ENCODE peak calls at places on chromosomes 4 and X, in six cellular contexts. S is lower lobe of right lung, H is DND-41, G is nephron progenitor cell, C is astrocyte of the spinal cord, I is brain microvascular endothelial cell. R is an unnamed sample.

GRCh38 chrX:23742174-23742692 is 843 bp downstream of the ACOT9 start:
- DNase-seq in S (no peak), H (no peak), C (peak), G (peak), I (peak), R (peak)

GRCh38 chr4:137283737-137284136 is 248.6 kb downstream of the PCDH18 start:
- DNase-seq in I (no peak), C (peak), H (no peak), G (no peak), S (no peak), R (peak)

GRCh38 chr4:81021526-81021944 is 9.0 kb upstream of the BMP3 start:
- DNase-seq in S (no peak), C (no peak), I (no peak), G (no peak), H (no peak), R (no peak)

GRCh38 chr4:93649828-93650227 is 178.7 kb upstream of the ATOH1 start:
- DNase-seq in G (no peak), I (no peak), C (no peak), H (no peak), S (no peak), R (no peak)

GRCh38 chr4:83860200-83860599 is 324.3 kb downstream of the GPAT3 start:
- DNase-seq in I (no peak), C (no peak), H (no peak), G (no peak), S (no peak), R (no peak)

GRCh38 chrX:17944833-17945497 is 83.9 kb upstream of the RAI2 start:
- DNase-seq in I (no peak), S (no peak), C (no peak), G (peak), H (peak), R (peak)

GRCh38 chr4:87109945-87110344 is 110.5 kb downstream of the KLHL8 start:
- DNase-seq in G (no peak), I (no peak), S (no peak), H (no peak), C (no peak), R (no peak)

GRCh38 chr4:8345053-8345945 is 75.7 kb downstream of the HTRA3 start:
- DNase-seq in I (no peak), S (no peak), G (no peak), H (no peak), C (no peak), R (no peak)

GRCh38 chr4:172169871-172170270 is 356.7 kb downstream of the GALNTL6 start:
- DNase-seq in H (no peak), C (no peak), S (no peak), I (no peak), G (no peak), R (no peak)

GRCh38 chr4:185112104-185112503 is 31.0 kb upstream of the SLC25A4 start:
- DNase-seq in G (no peak), S (no peak), I (peak), C (peak), H (no peak), R (peak)

GRCh38 chr4:125639182-125639621 is 324.4 kb downstream of the FAT4 start:
- DNase-seq in C (peak), S (no peak), I (no peak), G (peak), H (no peak), R (peak)

GRCh38 chrX:12811658-12812057 is 20.4 kb downstream of the PRPS2 start:
- DNase-seq in S (no peak), H (peak), G (no peak), I (no peak), C (no peak), R (no peak)

GRCh38 chr4:3863841-3864734 is 97.9 kb downstream of the ADRA2C start:
- DNase-seq in H (no peak), G (no peak), C (no peak), S (peak), I (no peak), R (no peak)

GRCh38 chr4:138225477-138225876 is 16.7 kb downstream of the SLC7A11 start:
- DNase-seq in I (no peak), G (no peak), S (no peak), C (no peak), H (no peak), R (no peak)

GRCh38 chr4:7894677-7895181 is 44.9 kb downstream of the AFAP1 start:
- DNase-seq in H (no peak), C (no peak), G (no peak), I (no peak), S (no peak), R (no peak)

GRCh38 chr4:168731006-168731636 is 234.3 kb downstream of the PALLD start:
- DNase-seq in S (no peak), G (no peak), I (peak), H (no peak), C (no peak), R (no peak)

GRCh38 chr4:64146030-64146429 is 263.2 kb downstream of the TECRL start:
- DNase-seq in H (no peak), I (no peak), G (no peak), S (no peak), C (no peak), R (no peak)

GRCh38 chr4:188841523-188841922 is 702.3 kb downstream of the TRIML1 start:
- DNase-seq in H (no peak), I (no peak), S (no peak), C (no peak), G (no peak), R (no peak)

GRCh38 chr4:141132689-141133145 is 552 bp downstream of the RNF150 start:
- DNase-seq in G (peak), I (peak), C (peak), S (no peak), H (no peak), R (peak)

GRCh38 chr4:38730493-38730829 is 52.3 kb downstream of the TLR10 start:
- DNase-seq in S (no peak), I (no peak), C (no peak), H (no peak), G (no peak), R (no peak)

GRCh38 chrX:154040307-154040756 is 20.6 kb upstream of the IRAK1 start:
- DNase-seq in I (peak), H (no peak), S (no peak), G (no peak), C (peak), R (peak)

GRCh38 chrX:66632473-66632872 is 6.4 kb downstream of the EDA2R start:
- DNase-seq in I (no peak), H (no peak), S (no peak), G (no peak), C (no peak), R (no peak)

GRCh38 chr4:38677466-38677865 is 13.5 kb downstream of the KLF3 start:
- DNase-seq in G (no peak), S (no peak), C (no peak), I (no peak), H (no peak), R (no peak)

GRCh38 chr4:102342404-102343074 is 2.7 kb downstream of the SLC39A8 start:
- DNase-seq in I (no peak), S (no peak), H (no peak), G (no peak), C (no peak), R (no peak)

GRCh38 chr4:7379161-7379560 is 55.6 kb downstream of the PSAPL1 start:
- DNase-seq in S (no peak), H (no peak), C (no peak), G (no peak), I (no peak), R (no peak)

GRCh38 chr4:10619220-10619619 is 65.3 kb downstream of the CLNK start:
- DNase-seq in C (peak), H (no peak), S (no peak), I (peak), G (no peak), R (peak)

GRCh38 chrX:21770631-21771321 is 12.9 kb upstream of the SMPX start:
- DNase-seq in H (no peak), S (no peak), I (no peak), C (no peak), G (no peak), R (peak)

GRCh38 chr4:7358100-7358735 is 76.5 kb downstream of the PSAPL1 start:
- DNase-seq in G (no peak), H (no peak), S (no peak), C (peak), I (peak), R (peak)

GRCh38 chr4:184267673-184268573 is 50.2 kb upstream of the ENPP6 start:
- DNase-seq in I (peak), C (peak), S (peak), G (no peak), H (peak), R (peak)

GRCh38 chr4:112423591-112423990 is 92.4 kb downstream of the NEUROG2 start:
- DNase-seq in G (no peak), C (peak), H (no peak), S (no peak), I (no peak), R (no peak)

GRCh38 chrX:126719208-126719607 is 100.3 kb upstream of the PRR32 start:
- DNase-seq in I (no peak), S (no peak), C (no peak), G (no peak), H (no peak), R (no peak)

GRCh38 chr4:174307694-174308093 is 24.0 kb downstream of the CEP44 start:
- DNase-seq in H (no peak), G (no peak), S (no peak), I (no peak), C (no peak), R (no peak)

GRCh38 chr4:67736262-67736661 is 17.9 kb downstream of the GNRHR start:
- DNase-seq in G (no peak), I (no peak), H (no peak), C (no peak), S (no peak), R (no peak)

GRCh38 chr4:177512646-177513045 is 70.4 kb upstream of the AGA start:
- DNase-seq in G (no peak), C (no peak), H (no peak), I (no peak), S (no peak), R (no peak)

GRCh38 chrX:2188840-2189239 is 311.9 kb downstream of the DHRSX start:
- DNase-seq in C (no peak), G (no peak), S (no peak), I (no peak), H (no peak), R (no peak)

GRCh38 chrX:150961631-150962030 is 21.5 kb upstream of the HMGB3 start:
- DNase-seq in I (no peak), G (no peak), H (no peak), C (no peak), S (no peak), R (no peak)

GRCh38 chr4:1596393-1596792 is 87.7 kb downstream of the FAM53A start:
- DNase-seq in I (no peak), H (no peak), S (peak), G (no peak), C (no peak), R (no peak)
- TF ChIP-seq CTCF in I (peak), H (peak), S (no peak), G (no peak), C (no peak), R (no peak)

GRCh38 chrX:129427267-129427666 is 96.0 kb downstream of the SMARCA1 start:
- DNase-seq in G (no peak), I (no peak), C (no peak), H (no peak), S (no peak), R (no peak)
- TF ChIP-seq CTCF in G (no peak), I (no peak), C (no peak), H (no peak), S (no peak), R (no peak)

GRCh38 chrX:35382966-35383365 is 415.2 kb upstream of the MAGEB16 start:
- DNase-seq in C (no peak), H (no peak), I (no peak), S (no peak), G (no peak), R (no peak)

DNA sequence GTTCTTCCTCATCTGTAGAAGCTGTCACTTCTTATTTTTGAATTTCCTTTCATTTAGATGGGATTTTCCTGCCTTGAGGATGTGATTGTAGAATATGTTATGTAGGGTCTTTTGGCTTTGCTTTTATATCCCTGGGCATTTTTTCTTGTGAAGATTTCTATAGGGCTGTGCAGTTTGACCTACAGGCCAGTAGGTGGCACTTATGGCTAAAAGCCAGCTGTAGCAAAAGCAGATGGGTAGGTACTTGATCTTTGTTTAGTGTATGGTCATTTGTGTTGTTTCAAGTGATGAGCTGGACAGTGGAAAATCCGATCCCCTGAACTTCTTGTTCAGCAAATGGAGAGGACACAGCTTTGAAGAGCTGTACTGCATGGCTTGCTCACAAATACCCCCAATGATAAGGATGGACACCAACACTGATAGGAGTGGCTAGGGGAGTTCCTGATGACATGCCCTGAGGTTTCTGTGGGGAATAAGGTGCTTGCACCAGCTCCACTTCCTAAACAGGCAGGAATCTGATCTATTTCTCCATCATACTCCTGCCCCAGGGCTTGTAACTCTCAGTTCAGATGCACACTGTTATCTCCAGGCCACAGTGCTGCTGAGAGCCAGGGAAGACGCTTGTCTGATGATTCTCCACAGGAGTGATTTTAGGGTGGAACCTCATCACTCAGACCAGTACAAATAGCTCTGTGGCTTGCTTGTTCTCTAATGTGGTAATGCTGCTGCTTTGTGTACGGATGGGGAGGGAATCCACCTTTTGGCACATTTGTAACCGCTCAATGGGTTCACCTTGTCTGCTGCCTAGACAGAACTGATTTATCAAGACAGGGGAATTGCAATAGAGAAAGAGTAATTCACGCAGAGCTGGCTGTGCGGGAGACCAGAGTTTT is 417.1 kb upstream of the MAGEB16 start:
- DNase-seq in H (no peak), C (peak), S (no peak), I (no peak), G (no peak), R (peak)
- TF ChIP-seq CTCF in H (peak), C (peak), S (peak), I (peak), G (peak), R (peak)

GRCh38 chr4:155796031-155796430 is 37.2 kb downstream of the GUCY1B1 start:
- DNase-seq in C (peak), S (no peak), G (no peak), H (no peak), I (peak), R (peak)
- TF ChIP-seq CTCF in C (peak), S (peak), G (peak), H (peak), I (peak), R (peak)

GRCh38 chr4:25857403-25857802 is 5.4 kb downstream of the SEL1L3 start:
- DNase-seq in S (no peak), C (no peak), I (no peak), H (no peak), G (no peak), R (no peak)
- TF ChIP-seq CTCF in S (no peak), C (no peak), I (peak), H (peak), G (no peak), R (no peak)

R was measured in hepatocyte.